ENCODE peak calls at places on chromosome 2, in four cellular contexts. P is WTC11, M is HepG2, I is GM12878. E is an unnamed sample.

GRCh38 chr2:7437716-7438648 is 520.8 kb downstream of the RNF144A start:
- DNase-seq in P (no peak), M (no peak), I (peak; percentile 41), E (no peak)

GRCh38 chr2:41061371-41061770 is 609.5 kb upstream of the SLC8A1 start:
- DNase-seq in M (no peak), I (no peak), P (no peak), E (no peak)

GRCh38 chr2:1307670-1308069 is 105.6 kb upstream of the TPO start:
- DNase-seq in M (no peak), I (no peak), P (no peak), E (no peak)

GRCh38 chr2:218129756-218130155 is 3.9 kb downstream of the CXCR2 start:
- DNase-seq in M (no peak), P (no peak), I (no peak), E (no peak)

GRCh38 chr2:219506802-219507554 is 7.3 kb upstream of the ASIC4 start:
- DNase-seq in P (peak; percentile 70), I (no peak), M (no peak), E (no peak)

GRCh38 chr2:217329023-217329431 is 469.2 kb upstream of the TNP1 start:
- DNase-seq in M (no peak), I (no peak), P (no peak), E (no peak)

GRCh38 chr2:202121532-202122166 is 48.6 kb downstream of the KIAA2012 start:
- DNase-seq in P (no peak), M (no peak), I (no peak), E (no peak)

GRCh38 chr2:1804865-1805264 is 60.5 kb upstream of the PXDN start:
- DNase-seq in I (no peak), P (no peak), M (no peak), E (no peak)

GRCh38 chr2:28683100-28683706 is 68.4 kb upstream of the PPP1CB start:
- DNase-seq in P (no peak), M (peak; percentile 42), I (no peak), E (peak; percentile 66)

GRCh38 chr2:74921236-74921736 is 37.2 kb upstream of the POLE4 start:
- DNase-seq in I (no peak), M (peak; percentile 20), P (no peak), E (no peak)

GRCh38 chr2:109242222-109242653 is 113.2 kb downstream of the SH3RF3 start:
- DNase-seq in I (no peak), P (no peak), M (no peak), E (no peak)

GRCh38 chr2:20597868-20598183 is 53.1 kb downstream of the HS1BP3 start:
- DNase-seq in P (no peak), M (no peak), I (no peak), E (no peak)

GRCh38 chr2:215958231-215958630 is 55.1 kb downstream of the MREG start:
- DNase-seq in M (no peak), P (no peak), I (no peak), E (no peak)

GRCh38 chr2:236843604-236844003 is 242.1 kb upstream of the COPS8 start:
- DNase-seq in M (no peak), I (no peak), P (no peak), E (no peak)

GRCh38 chr2:37599688-37600525 is 71.5 kb downstream of the CDC42EP3 start:
- DNase-seq in M (no peak), P (no peak), I (no peak), E (no peak)

GRCh38 chr2:43157506-43158232 is 68.7 kb downstream of the ZFP36L2 start:
- DNase-seq in M (peak; percentile 48), I (no peak), P (no peak), E (no peak)

GRCh38 chr2:95372216-95372829 is 30.2 kb upstream of the FAHD2A start:
- DNase-seq in I (no peak), P (no peak), M (no peak), E (no peak)

GRCh38 chr2:197356136-197356535 is 45.6 kb upstream of the ANKRD44 start:
- DNase-seq in P (no peak), I (no peak), M (no peak), E (no peak)

GRCh38 chr2:128450211-128451015 is 131.7 kb upstream of the HS6ST1 start:
- DNase-seq in I (no peak), P (no peak), M (no peak), E (no peak)

GRCh38 chr2:204126705-204127104 is 190.1 kb downstream of the ICOS start:
- DNase-seq in P (no peak), M (no peak), I (no peak), E (no peak)

GRCh38 chr2:165149439-165149838 is 54.4 kb downstream of the SCN3A start:
- DNase-seq in I (peak; percentile 35), M (no peak), P (no peak), E (no peak)

GRCh38 chr2:49131801-49132200 is 22.5 kb downstream of the FSHR start:
- DNase-seq in P (no peak), I (no peak), M (no peak), E (no peak)

GRCh38 chr2:36672199-36672598 is 24.3 kb upstream of the VIT start:
- DNase-seq in P (no peak), I (no peak), M (peak; percentile 52), E (no peak)

GRCh38 chr2:99662761-99663341 is 173.0 kb upstream of the REV1 start:
- DNase-seq in I (no peak), P (no peak), M (no peak), E (no peak)

DNA sequence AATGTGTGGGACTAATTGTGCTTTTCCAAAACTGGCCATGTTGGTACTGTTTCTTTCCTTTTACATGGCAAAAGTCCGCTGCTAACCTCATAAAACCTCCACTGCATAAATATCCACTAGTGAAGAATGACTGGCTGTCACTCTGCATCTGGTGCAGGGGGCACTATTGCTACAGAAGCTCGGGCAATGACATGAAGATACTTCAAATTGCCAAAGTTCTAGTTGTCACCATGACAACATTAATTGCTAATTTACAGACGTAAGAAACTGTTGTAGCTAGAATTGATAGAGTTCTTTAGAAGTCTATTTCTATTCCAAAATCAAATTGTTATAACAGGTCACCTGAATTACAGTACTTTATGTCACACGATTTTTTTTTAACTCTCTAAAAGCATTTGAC is 861 bp downstream of the CFAP210 start:
- DNase-seq in M (peak; percentile 52), I (no peak), P (no peak), E (no peak)
- TF ChIP-seq CBFB in M (no peak), I (no peak), P (no peak), E (no peak)

GRCh38 chr2:26961603-26962184 is 8.7 kb upstream of the MAPRE3 start:
- DNase-seq in P (peak; percentile 94), I (peak; percentile 38), M (peak; percentile 81), E (peak; percentile 88)
- TF ChIP-seq CBFB in P (no peak), I (no peak), M (peak; percentile 54), E (no peak)

GRCh38 chr2:195486520-195486919 is 170.5 kb upstream of the SLC39A10 start:
- DNase-seq in I (no peak), M (no peak), P (no peak), E (no peak)
- TF ChIP-seq CBFB in I (no peak), M (no peak), P (no peak), E (no peak)

GRCh38 chr2:120690521-120690920 is 45.1 kb upstream of the GLI2 start:
- DNase-seq in P (no peak), M (no peak), I (no peak), E (no peak)
- TF ChIP-seq CBFB in P (no peak), M (no peak), I (no peak), E (no peak)

GRCh38 chr2:46142546-46143329 is 154.5 kb upstream of the EPAS1 start:
- DNase-seq in M (no peak), I (no peak), P (no peak), E (no peak)
- TF ChIP-seq CBFB in M (no peak), I (no peak), P (no peak), E (no peak)

GRCh38 chr2:134667541-134667940 is 51.3 kb downstream of the TMEM163 start:
- DNase-seq in I (no peak), P (no peak), M (no peak), E (no peak)

GRCh38 chr2:134669731-134670669 is 48.8 kb downstream of the TMEM163 start:
- DNase-seq in M (no peak), P (no peak), I (no peak), E (no peak)

GRCh38 chr2:134667081-134667480 is 51.7 kb downstream of the TMEM163 start:
- DNase-seq in P (no peak), M (no peak), I (no peak), E (no peak)

GRCh38 chr2:134670955-134671354 is 47.8 kb downstream of the TMEM163 start:
- DNase-seq in M (no peak), P (no peak), I (no peak), E (no peak)

DNA sequence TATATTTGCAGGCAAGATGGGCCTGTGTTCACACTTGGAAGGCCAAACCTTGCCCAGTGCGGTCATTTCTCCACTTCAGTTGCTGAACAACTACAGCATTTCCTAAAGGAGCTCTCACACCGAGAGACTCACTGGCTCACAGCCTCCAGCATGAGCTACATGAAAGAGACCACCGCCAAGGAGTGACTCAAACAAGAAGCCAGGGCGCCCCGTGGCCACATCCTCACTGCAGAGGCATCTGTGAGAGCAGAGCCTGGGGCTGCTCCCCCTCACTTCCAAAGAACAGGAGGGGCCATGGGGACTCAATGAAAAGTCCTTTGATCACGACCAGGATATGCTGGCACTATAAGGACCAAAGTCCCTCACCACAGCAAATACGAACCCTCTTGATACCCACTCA is 50.0 kb downstream of the TMEM163 start:
- DNase-seq in P (no peak), M (no peak), I (no peak), E (no peak)
- TF ChIP-seq CBFB in P (no peak), M (no peak), I (no peak), E (no peak)

E was measured in K562.